ENCODE peak calls at places on chromosomes 4 and X, in four cellular contexts. V is mucosa of gallbladder, P is iPS-NIHi11, J is NAMALWA. Q is an unnamed sample.

GRCh38 chrX:72126539-72127140 is 5.1 kb downstream of the RTL5 start:
- DNase-seq in V (peak; percentile 86), J (peak; percentile 68), P (peak; percentile 63), Q (peak; percentile 72)

GRCh38 chrX:41857670-41858069 is 65.7 kb downstream of the CASK start:
- DNase-seq in P (no peak), V (no peak), J (no peak), Q (no peak)

GRCh38 chr4:97317691-97318090 is 825.6 kb downstream of the STPG2 start:
- DNase-seq in V (no peak), J (no peak), P (no peak), Q (peak; percentile 65)

GRCh38 chrX:110992611-110993010 is 103.4 kb upstream of the PAK3 start:
- DNase-seq in V (no peak), J (peak; percentile 23), P (peak; percentile 46), Q (peak; percentile 65)

GRCh38 chr4:73311428-73311827 is 52.8 kb upstream of the ANKRD17 start:
- DNase-seq in J (peak; percentile 53), V (no peak), P (no peak), Q (no peak)

GRCh38 chr4:1208970-1209704 is 36.8 kb upstream of the SPON2 start:
- DNase-seq in J (no peak), P (no peak), V (no peak), Q (no peak)

GRCh38 chr4:5635826-5636196 is 72.5 kb downstream of the EVC2 start:
- DNase-seq in J (no peak), V (no peak), P (no peak), Q (no peak)

GRCh38 chr4:154441124-154441523 is 50.5 kb downstream of the DCHS2 start:
- DNase-seq in P (no peak), V (no peak), J (no peak), Q (no peak)

GRCh38 chr4:11428161-11428700 is 463 bp downstream of the HS3ST1 start:
- DNase-seq in P (peak; percentile 11), J (no peak), V (no peak), Q (peak; percentile 37)

GRCh38 chr4:165299399-165300060 is 27.9 kb upstream of the MSMO1 start:
- DNase-seq in J (no peak), P (no peak), V (no peak), Q (no peak)

GRCh38 chr4:117692538-117692937 is 341.7 kb upstream of the NDST3 start:
- DNase-seq in P (no peak), V (no peak), J (no peak), Q (no peak)

GRCh38 chr4:25088342-25088952 is 57.7 kb upstream of the LGI2 start:
- DNase-seq in P (no peak), J (no peak), V (no peak), Q (no peak)

GRCh38 chrX:10512258-10512657 is 108.1 kb downstream of the MID1 start:
- DNase-seq in J (no peak), V (no peak), P (no peak), Q (no peak)

GRCh38 chrX:7996414-7996813 is 69.2 kb upstream of the PNPLA4 start:
- DNase-seq in V (peak; percentile 13), P (peak; percentile 8), J (peak; percentile 46), Q (peak; percentile 46)

GRCh38 chrX:133350751-133351150 is 64.5 kb downstream of the GPC4 start:
- DNase-seq in P (no peak), V (peak; percentile 13), J (no peak), Q (no peak)

GRCh38 chrX:120797201-120797938 is 78.3 kb downstream of the CT47B1 start:
- DNase-seq in J (no peak), V (no peak), P (no peak), Q (no peak)

GRCh38 chr4:33477715-33478114 is 2757.5 kb downstream of the PCDH7 start:
- DNase-seq in J (no peak), V (no peak), P (no peak), Q (no peak)

Q was measured in neural progenitor cell.